ENCODE peak calls at places on chromosomes 5 and 9, in nine cellular contexts. E is lower leg skin; J is aorta; K is posterior cingulate gyrus; B is lung; A is tibial artery; Z is ovary; L is CD4-positive, alpha-beta memory T cell; P is globus pallidus. O is an unnamed sample.

GRCh38 chr5:127766556-127767335 is 63.6 kb downstream of the CCDC192 start:
- DNase-seq in E (no peak), J (no peak), K (no peak), B (no peak), A (no peak), Z (no peak), L (no peak), P (no peak), O (no peak)

GRCh38 chr9:63859475-63860215 is 1425.4 kb downstream of the FOXD4L5 start:
- DNase-seq in E (no peak), J (peak), K (peak), B (no peak), A (peak), Z (peak), L (peak), P (no peak), O (peak)

GRCh38 chr5:173627860-173628392 is 11.5 kb upstream of the BOD1 start:
- DNase-seq in E (no peak), J (no peak), K (peak), B (no peak), A (no peak), Z (no peak), L (no peak), P (peak), O (no peak)

GRCh38 chr5:157558089-157558595 is 17.4 kb downstream of the ADAM19 start:
- DNase-seq in E (no peak), J (no peak), K (no peak), B (no peak), A (no peak), Z (no peak), L (no peak), P (no peak), O (no peak)

GRCh38 chr9:116391306-116391900 is 237.8 kb downstream of the PAPPA start:
- DNase-seq in E (no peak), J (no peak), K (no peak), B (no peak), A (no peak), Z (no peak), L (no peak), P (no peak), O (no peak)

GRCh38 chr9:135084262-135084661 is 3.2 kb upstream of the OLFM1 start:
- DNase-seq in E (no peak), J (no peak), K (no peak), B (no peak), A (no peak), Z (no peak), L (no peak), P (no peak), O (no peak)

GRCh38 chr9:38641985-38642864 is 21.8 kb upstream of the ANKRD18A start:
- DNase-seq in E (no peak), J (no peak), K (no peak), B (no peak), A (no peak), Z (no peak), L (no peak), P (peak), O (no peak)

GRCh38 chr9:125509476-125509875 is 197.5 kb downstream of the MAPKAP1 start:
- DNase-seq in E (peak), J (no peak), K (no peak), B (no peak), A (no peak), Z (no peak), L (no peak), P (no peak), O (no peak)

GRCh38 chr5:10863763-10864383 is 102.8 kb upstream of the DAP start:
- DNase-seq in E (peak), J (no peak), K (peak), B (peak), A (peak), Z (no peak), L (no peak), P (peak), O (peak)

GRCh38 chr5:142506756-142507155 is 179.1 kb downstream of the FGF1 start:
- DNase-seq in E (peak), J (no peak), K (no peak), B (no peak), A (no peak), Z (no peak), L (no peak), P (no peak), O (no peak)

GRCh38 chr9:123059472-123060220 is 26.2 kb downstream of the GPR21 start:
- DNase-seq in E (no peak), J (no peak), K (no peak), B (no peak), A (no peak), Z (no peak), L (no peak), P (no peak), O (no peak)

GRCh38 chr5:84685121-84685520 is 300.4 kb upstream of the EDIL3 start:
- DNase-seq in E (no peak), J (no peak), K (no peak), B (no peak), A (no peak), Z (no peak), L (no peak), P (no peak), O (no peak)

GRCh38 chr9:36031774-36032565 is 4.7 kb upstream of the RECK start:
- DNase-seq in E (no peak), J (no peak), K (no peak), B (no peak), A (no peak), Z (no peak), L (no peak), P (no peak), O (no peak)

GRCh38 chr5:108418172-108418571 is 36.3 kb upstream of the FBXL17 start:
- DNase-seq in E (peak), J (peak), K (peak), B (no peak), A (peak), Z (no peak), L (no peak), P (peak), O (no peak)

GRCh38 chr9:95572370-95573151 is 55.8 kb upstream of the PTCH1 start:
- DNase-seq in E (peak), J (no peak), K (no peak), B (no peak), A (no peak), Z (no peak), L (no peak), P (no peak), O (no peak)

GRCh38 chr5:80399553-80400239 is 8.2 kb upstream of the ZFYVE16 start:
- DNase-seq in E (no peak), J (no peak), K (no peak), B (no peak), A (no peak), Z (no peak), L (no peak), P (peak), O (no peak)

GRCh38 chr5:173796746-173797495 is 91.2 kb upstream of the CPEB4 start:
- DNase-seq in E (no peak), J (no peak), K (no peak), B (no peak), A (peak), Z (no peak), L (no peak), P (no peak), O (no peak)

GRCh38 chr9:7320139-7320538 is 479.4 kb downstream of the DMAC1 start:
- DNase-seq in E (no peak), J (no peak), K (no peak), B (no peak), A (no peak), Z (no peak), L (no peak), P (no peak), O (no peak)

GRCh38 chr5:102223542-102224444 is 72.3 kb downstream of the SLCO4C1 start:
- DNase-seq in E (no peak), J (no peak), K (no peak), B (no peak), A (no peak), Z (no peak), L (no peak), P (no peak), O (peak)

GRCh38 chr5:131460867-131461572 is 174.0 kb downstream of the RAPGEF6 start:
- DNase-seq in E (no peak), J (no peak), K (no peak), B (no peak), A (no peak), Z (no peak), L (no peak), P (no peak), O (no peak)

GRCh38 chr9:128100581-128100980 is 26.9 kb downstream of the PTGES2 start:
- DNase-seq in E (no peak), J (peak), K (peak), B (no peak), A (no peak), Z (no peak), L (no peak), P (no peak), O (no peak)

GRCh38 chr9:119963258-119963797 is 594.1 kb upstream of the BRINP1 start:
- DNase-seq in E (no peak), J (no peak), K (no peak), B (peak), A (peak), Z (no peak), L (no peak), P (no peak), O (no peak)

GRCh38 chr9:121883281-121884056 is 209.6 kb downstream of the TTLL11 start:
- DNase-seq in E (no peak), J (no peak), K (no peak), B (no peak), A (no peak), Z (no peak), L (no peak), P (no peak), O (no peak)

O was measured in central memory CD4-positive, alpha-beta T cell.